ENCODE peak calls at places on chromosomes 12 and 14, in seven cellular contexts. V, B, O, D, W, I and N are unnamed samples. For H3K4me1, the result is how much of the 10 kb centered on the place peaks cover.

GRCh38 chr14:35121026-35121886 is 534 bp downstream of the PPP2R3C start:
- DNase-seq in V (no peak), B (peak), O (no peak), D (no peak), W (no peak), I (no peak), N (peak)

GRCh38 chr14:92481386-92481785 is 32.2 kb upstream of the RIN3 start:
- DNase-seq in V (no peak), B (no peak), O (no peak), D (no peak), W (no peak), I (no peak), N (no peak)

GRCh38 chr14:56124296-56124695 is 6.1 kb downstream of the PELI2 start:
- DNase-seq in V (no peak), B (no peak), O (no peak), D (no peak), W (no peak), I (no peak), N (no peak)

GRCh38 chr14:104366931-104367810 is 212.4 kb upstream of the C14orf180 start:
- DNase-seq in V (no peak), B (peak), O (no peak), D (no peak), W (no peak), I (no peak), N (peak)

GRCh38 chr12:89179245-89179644 is 173.1 kb downstream of the DUSP6 start:
- DNase-seq in V (no peak), B (no peak), O (peak), D (no peak), W (no peak), I (no peak), N (no peak)

GRCh38 chr14:99724939-99725773 is 41.1 kb downstream of the CYP46A1 start:
- DNase-seq in V (no peak), B (peak), O (no peak), D (no peak), W (no peak), I (no peak), N (no peak)

GRCh38 chr12:85835810-85836715 is at the start of gene RASSF9:
- DNase-seq in V (peak), B (peak), O (no peak), D (no peak), W (no peak), I (peak), N (peak)

GRCh38 chr12:77855548-77855947 is 24.9 kb downstream of the NAV3 start:
- DNase-seq in V (no peak), B (no peak), O (no peak), D (no peak), W (no peak), I (no peak), N (peak)

GRCh38 chr12:121740847-121741246 is 28.3 kb downstream of the TMEM120B start:
- DNase-seq in V (no peak), B (no peak), O (no peak), D (no peak), W (no peak), I (no peak), N (no peak)

GRCh38 chr12:130401703-130402102 is 64.0 kb downstream of the PIWIL1 start:
- DNase-seq in V (no peak), B (no peak), O (no peak), D (no peak), W (no peak), I (peak), N (no peak)

GRCh38 chr12:125097427-125097826 is 32.2 kb downstream of the AACS start:
- DNase-seq in V (no peak), B (no peak), O (no peak), D (no peak), W (no peak), I (no peak), N (no peak)

GRCh38 chr12:43038991-43039390 is 449.4 kb upstream of the PRICKLE1 start:
- DNase-seq in V (no peak), B (no peak), O (no peak), D (no peak), W (no peak), I (no peak), N (no peak)

GRCh38 chr12:56151672-56152131 is 685 bp upstream of the MYL6B start:
- DNase-seq in V (peak), B (peak), O (peak), D (no peak), W (peak), I (peak), N (no peak)

GRCh38 chr12:43147893-43148292 is 404.1 kb downstream of the ADAMTS20 start:
- DNase-seq in V (no peak), B (no peak), O (no peak), D (no peak), W (no peak), I (no peak), N (no peak)

GRCh38 chr14:34368115-34368970 is 93.7 kb downstream of the SPTSSA start:
- DNase-seq in V (no peak), B (no peak), O (peak), D (no peak), W (no peak), I (peak), N (no peak)

GRCh38 chr14:34081576-34082136 is 130.8 kb upstream of the EGLN3 start:
- DNase-seq in V (no peak), B (no peak), O (peak), D (no peak), W (no peak), I (peak), N (no peak)

GRCh38 chr12:68641138-68641537 is 30.4 kb downstream of the RAP1B start:
- DNase-seq in V (no peak), B (no peak), O (no peak), D (no peak), W (peak), I (no peak), N (no peak)

GRCh38 chr14:48973136-48973535 is 613.0 kb downstream of the RPS29 start:
- DNase-seq in V (no peak), B (no peak), O (no peak), D (no peak), W (no peak), I (no peak), N (no peak)

GRCh38 chr12:124564232-124564958 is 3.0 kb downstream of the NCOR2 start:
- DNase-seq in V (no peak), B (no peak), O (no peak), D (no peak), W (no peak), I (no peak), N (no peak)

GRCh38 chr14:105420141-105420975 is 731 bp downstream of the MTA1 start:
- DNase-seq in V (no peak), B (no peak), O (no peak), D (no peak), W (no peak), I (no peak), N (no peak)

GRCh38 chr12:117114784-117115183 is 15.6 kb upstream of the TESC start:
- DNase-seq in V (no peak), B (no peak), O (no peak), D (no peak), W (no peak), I (no peak), N (no peak)

GRCh38 chr14:92302481-92302880 is 20.5 kb upstream of the SLC24A4 start:
- DNase-seq in V (no peak), B (no peak), O (no peak), D (no peak), W (no peak), I (no peak), N (peak)

GRCh38 chr12:104137175-104137901 is 672 bp downstream of the NFYB start:
- DNase-seq in V (peak), B (peak), O (peak), D (no peak), W (peak), I (peak), N (peak)

GRCh38 chr12:80598004-80598606 is 109.3 kb upstream of the MYF6 start:
- DNase-seq in V (no peak), B (no peak), O (no peak), D (peak), W (no peak), I (peak), N (no peak)

GRCh38 chr14:67579040-67579439 is 21.0 kb downstream of the PIGH start:
- DNase-seq in V (no peak), B (peak), O (no peak), D (no peak), W (no peak), I (no peak), N (no peak)

GRCh38 chr12:59403259-59403932 is 192.4 kb upstream of the SLC16A7 start:
- DNase-seq in V (no peak), B (no peak), O (no peak), D (no peak), W (peak), I (peak), N (no peak)

GRCh38 chr12:67034110-67034879 is 234.9 kb upstream of the CAND1 start:
- DNase-seq in V (peak), B (no peak), O (peak), D (peak), W (no peak), I (no peak), N (no peak)

GRCh38 chr14:43735926-43736325 is 771.2 kb downstream of the FSCB start:
- DNase-seq in V (no peak), B (no peak), O (no peak), D (no peak), W (no peak), I (no peak), N (no peak)

GRCh38 chr12:93229494-93230310 is 148.0 kb upstream of the NUDT4 start:
- DNase-seq in V (no peak), B (no peak), O (peak), D (peak), W (no peak), I (peak), N (no peak)

GRCh38 chr12:2756756-2757155 is 38.0 kb upstream of the FKBP4 start:
- DNase-seq in V (no peak), B (no peak), O (no peak), D (no peak), W (no peak), I (no peak), N (no peak)

GRCh38 chr12:89756638-89757321 is 48.1 kb upstream of the ATP2B1 start:
- DNase-seq in V (no peak), B (no peak), O (peak), D (peak), W (no peak), I (peak), N (no peak)

GRCh38 chr14:103740991-103741689 is 25.5 kb downstream of the ZFYVE21 start:
- DNase-seq in V (no peak), B (no peak), O (no peak), D (no peak), W (no peak), I (no peak), N (no peak)

GRCh38 chr14:73610692-73611091 is 1.6 kb upstream of the ACOT6 start:
- DNase-seq in V (no peak), B (no peak), O (peak), D (no peak), W (no peak), I (peak), N (no peak)

GRCh38 chr12:110649341-110649847 is 35.5 kb downstream of the TCTN1 start:
- DNase-seq in V (no peak), B (no peak), O (no peak), D (no peak), W (no peak), I (peak), N (no peak)
- H3K4me1 ChIP-seq in V (under half), B (under half), O (under half), D (under half), W (under half), I (under half), N (under half)

GRCh38 chr14:75363570-75364227 is 64.1 kb upstream of the JDP2 start:
- DNase-seq in V (no peak), B (no peak), O (no peak), D (no peak), W (no peak), I (no peak), N (no peak)
- H3K4me3 ChIP-seq in V (no peak), B (no peak), O (no peak), D (no peak), W (no peak), I (no peak), N (no peak)

GRCh38 chr12:132437252-132438138 is 52.5 kb upstream of the FBRSL1 start:
- DNase-seq in V (no peak), B (no peak), O (no peak), D (no peak), W (no peak), I (peak), N (no peak)

GRCh38 chr12:132436791-132437251 is 53.1 kb upstream of the FBRSL1 start:
- DNase-seq in V (no peak), B (no peak), O (no peak), D (no peak), W (no peak), I (no peak), N (no peak)

GRCh38 chr12:132438139-132438700 is 51.7 kb upstream of the FBRSL1 start:
- DNase-seq in V (no peak), B (no peak), O (no peak), D (no peak), W (no peak), I (no peak), N (no peak)

GRCh38 chr12:132438726-132439125 is 51.2 kb upstream of the FBRSL1 start:
- DNase-seq in V (no peak), B (no peak), O (no peak), D (no peak), W (no peak), I (no peak), N (no peak)

DNA sequence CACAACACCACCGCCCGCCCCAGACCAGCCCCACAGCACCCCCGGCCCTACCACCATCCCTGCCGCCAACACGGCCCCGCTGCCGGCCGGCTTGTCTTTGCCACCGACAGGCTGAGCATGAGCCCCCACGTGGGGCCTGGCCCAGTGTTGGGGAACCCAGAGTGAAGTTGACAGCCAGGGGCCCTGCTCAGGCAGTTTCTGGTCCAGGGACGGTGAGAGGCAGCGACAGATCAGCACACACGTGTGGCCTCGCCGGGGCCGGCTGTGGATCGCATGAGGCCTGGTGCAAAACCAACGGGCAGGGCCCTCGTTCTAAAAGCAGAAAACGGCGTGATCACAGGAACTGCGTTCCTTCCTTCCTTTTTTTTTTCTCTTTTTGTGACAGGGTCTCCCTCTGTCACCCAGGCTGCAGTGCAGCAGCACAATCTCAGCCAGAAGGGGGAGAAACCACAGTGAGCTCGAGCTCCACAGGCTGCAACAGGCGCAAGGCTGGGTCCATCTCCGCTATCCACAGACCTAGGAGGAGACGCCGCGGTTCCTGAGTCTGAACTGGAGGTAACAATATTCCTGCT is 50.5 kb upstream of the FBRSL1 start:
- DNase-seq in V (no peak), B (no peak), O (no peak), D (no peak), W (no peak), I (no peak), N (no peak)
- TF ChIP-seq CTCF in V (no peak), B (no peak), O (no peak), D (no peak), W (no peak), I (peak), N (no peak)

GRCh38 chr12:27554003-27554402 is 30.0 kb downstream of the PPFIBP1 start:
- DNase-seq in V (no peak), B (no peak), O (no peak), D (no peak), W (no peak), I (no peak), N (no peak)

GRCh38 chr12:27555316-27555715 is 31.3 kb downstream of the PPFIBP1 start:
- DNase-seq in V (no peak), B (no peak), O (no peak), D (no peak), W (no peak), I (no peak), N (no peak)

GRCh38 chr12:27552886-27553560 is 29.0 kb downstream of the PPFIBP1 start:
- DNase-seq in V (no peak), B (no peak), O (no peak), D (no peak), W (no peak), I (peak), N (no peak)

GRCh38 chr12:27554421-27555186 is 30.6 kb downstream of the PPFIBP1 start:
- DNase-seq in V (no peak), B (no peak), O (no peak), D (no peak), W (no peak), I (no peak), N (peak)

DNA sequence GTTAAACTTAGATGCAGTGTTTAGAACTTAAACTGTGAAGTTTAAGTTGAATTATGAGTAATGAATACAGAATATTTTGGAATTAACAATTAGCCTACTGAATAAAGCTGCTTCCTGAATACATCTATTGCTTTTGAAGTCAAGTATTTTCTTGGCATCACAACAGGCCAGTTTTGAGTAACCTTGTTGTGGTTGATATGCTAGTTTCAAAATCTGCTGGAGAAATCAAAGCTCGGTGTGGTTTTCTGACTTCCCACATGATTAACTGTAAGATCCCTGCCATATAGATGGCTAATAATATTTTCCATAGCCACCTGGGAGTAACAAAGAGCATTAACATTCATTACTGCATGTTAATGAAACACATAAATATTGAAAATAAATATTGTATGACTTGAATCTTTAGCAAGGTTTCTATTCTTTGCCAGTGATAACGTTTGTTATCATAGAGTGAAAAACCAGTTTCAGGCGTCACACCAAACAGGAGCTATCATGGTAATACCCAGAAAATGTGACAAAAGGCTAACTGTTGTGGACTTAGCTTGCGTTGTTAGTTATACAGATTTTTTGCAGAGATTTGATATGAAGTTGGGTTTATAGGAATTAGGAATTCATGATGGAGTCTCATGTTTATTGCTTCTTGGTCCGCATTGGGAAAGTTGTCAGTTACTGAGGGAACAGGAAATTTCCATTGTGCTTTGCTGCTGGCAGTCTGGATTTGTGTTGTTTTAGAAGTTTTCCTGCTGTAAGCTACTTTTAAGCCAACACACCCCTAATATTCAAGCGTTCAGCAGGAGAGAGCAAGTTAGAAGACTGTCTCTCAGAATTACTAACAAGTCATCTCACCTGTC is 32.1 kb downstream of the PPFIBP1 start:
- DNase-seq in V (no peak), B (no peak), O (no peak), D (no peak), W (no peak), I (no peak), N (no peak)
- H3K4me1 ChIP-seq in V (under half), B (half or more), O (under half), D (half or more), W (under half), I (under half), N (half or more)

GRCh38 chr14:32977913-32978312 is 39.2 kb downstream of the NPAS3 start:
- DNase-seq in V (no peak), B (no peak), O (no peak), D (no peak), W (no peak), I (no peak), N (no peak)
- H3K4me3 ChIP-seq in V (no peak), B (no peak), O (no peak), D (no peak), W (no peak), I (no peak), N (no peak)

DNA sequence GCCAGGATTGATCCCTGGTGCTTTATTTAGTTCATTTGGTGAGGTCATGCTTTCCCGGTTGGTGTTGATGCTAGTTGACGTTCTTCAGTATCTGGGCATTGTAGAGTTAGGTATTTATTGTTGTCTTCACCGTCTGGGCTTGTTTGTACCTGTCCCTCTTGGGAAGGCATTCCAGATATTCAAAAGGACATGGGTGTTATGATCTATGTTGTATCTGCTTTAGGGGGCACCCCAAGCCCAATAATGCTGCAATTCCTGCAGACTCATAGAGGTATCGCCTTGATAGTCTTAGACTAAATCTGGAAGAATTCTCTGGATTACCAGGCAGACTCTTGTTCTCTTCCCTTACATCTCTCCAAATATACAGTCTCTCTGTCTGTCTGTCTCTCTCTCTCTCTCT is 42.1 kb downstream of the AK7 start:
- DNase-seq in V (no peak), B (no peak), O (no peak), D (no peak), W (no peak), I (no peak), N (no peak)
- TF ChIP-seq CTCF in V (no peak), B (no peak), O (no peak), D (no peak), W (no peak), I (peak), N (no peak)